ENCODE peak calls at places on chromosomes 4 and X, in seven cellular contexts. One of them, this sample, is unnamed.

GRCh38 chrX:110745288-110745687 is 50.3 kb downstream of the CHRDL1 start:
- DNase-seq in Peyer's patch: no peak
- DNase-seq in uterus: no peak
- DNase-seq in bronchial epithelial cell: no peak
- DNase-seq in RWPE2: no peak
- DNase-seq in heart right ventricle: no peak
- DNase-seq in endothelial cell of umbilical vein: no peak
- DNase-seq in this sample: no peak

GRCh38 chr4:165201806-165202205 is 5.6 kb upstream of the KLHL2 start:
- DNase-seq in uterus: no peak
- DNase-seq in heart right ventricle: no peak
- DNase-seq in Peyer's patch: no peak
- DNase-seq in bronchial epithelial cell: no peak
- DNase-seq in RWPE2: no peak
- DNase-seq in endothelial cell of umbilical vein: no peak
- DNase-seq in this sample: no peak

GRCh38 chrX:74550295-74550802 is 64.1 kb downstream of the RLIM start:
- DNase-seq in Peyer's patch: peak; percentile 86
- DNase-seq in RWPE2: peak; percentile 57
- DNase-seq in uterus: peak; percentile 83
- DNase-seq in endothelial cell of umbilical vein: peak; percentile 77
- DNase-seq in heart right ventricle: peak; percentile 84
- DNase-seq in bronchial epithelial cell: peak; percentile 44
- DNase-seq in this sample: peak; percentile 38

GRCh38 chr4:54065282-54066087 is 1.1 kb upstream of the CHIC2 start:
- DNase-seq in RWPE2: no peak
- DNase-seq in Peyer's patch: no peak
- DNase-seq in endothelial cell of umbilical vein: peak; percentile 85
- DNase-seq in heart right ventricle: no peak
- DNase-seq in uterus: no peak
- DNase-seq in bronchial epithelial cell: peak; percentile 26
- DNase-seq in this sample: no peak

GRCh38 chr4:183411291-183411861 is 33.1 kb upstream of the CDKN2AIP start:
- DNase-seq in heart right ventricle: no peak
- DNase-seq in Peyer's patch: no peak
- DNase-seq in bronchial epithelial cell: peak; percentile 74
- DNase-seq in uterus: no peak
- DNase-seq in RWPE2: no peak
- DNase-seq in endothelial cell of umbilical vein: no peak
- DNase-seq in this sample: no peak

GRCh38 chr4:83821493-83821892 is 285.6 kb downstream of the GPAT3 start:
- DNase-seq in heart right ventricle: no peak
- DNase-seq in Peyer's patch: no peak
- DNase-seq in uterus: no peak
- DNase-seq in RWPE2: no peak
- DNase-seq in bronchial epithelial cell: no peak
- DNase-seq in endothelial cell of umbilical vein: no peak
- DNase-seq in this sample: no peak

GRCh38 chr4:125072269-125072668 is 242.5 kb upstream of the FAT4 start:
- DNase-seq in Peyer's patch: no peak
- DNase-seq in RWPE2: no peak
- DNase-seq in uterus: no peak
- DNase-seq in heart right ventricle: no peak
- DNase-seq in endothelial cell of umbilical vein: no peak
- DNase-seq in bronchial epithelial cell: peak; percentile 62
- DNase-seq in this sample: no peak

GRCh38 chr4:101864660-101865059 is 74.1 kb downstream of the BANK1 start:
- DNase-seq in uterus: no peak
- DNase-seq in heart right ventricle: no peak
- DNase-seq in bronchial epithelial cell: peak; percentile 37
- DNase-seq in endothelial cell of umbilical vein: no peak
- DNase-seq in Peyer's patch: no peak
- DNase-seq in RWPE2: no peak
- DNase-seq in this sample: no peak

GRCh38 chrX:3204606-3205005 is 141.8 kb downstream of the MXRA5 start:
- DNase-seq in RWPE2: no peak
- DNase-seq in heart right ventricle: no peak
- DNase-seq in bronchial epithelial cell: no peak
- DNase-seq in Peyer's patch: no peak
- DNase-seq in uterus: peak; percentile 27
- DNase-seq in endothelial cell of umbilical vein: no peak
- DNase-seq in this sample: peak; percentile 9

GRCh38 chr4:134677209-134677814 is 475.7 kb upstream of the PABPC4L start:
- DNase-seq in uterus: no peak
- DNase-seq in bronchial epithelial cell: no peak
- DNase-seq in endothelial cell of umbilical vein: no peak
- DNase-seq in Peyer's patch: no peak
- DNase-seq in heart right ventricle: no peak
- DNase-seq in RWPE2: no peak
- DNase-seq in this sample: no peak

GRCh38 chrX:153968754-153969124 is 2.9 kb downstream of the HCFC1 start:
- DNase-seq in uterus: no peak
- DNase-seq in heart right ventricle: no peak
- DNase-seq in endothelial cell of umbilical vein: no peak
- DNase-seq in Peyer's patch: no peak
- DNase-seq in RWPE2: no peak
- DNase-seq in bronchial epithelial cell: no peak
- DNase-seq in this sample: peak; percentile 73

GRCh38 chrX:150870059-150870458 is 28.4 kb downstream of the CD99L2 start:
- DNase-seq in Peyer's patch: no peak
- DNase-seq in uterus: no peak
- DNase-seq in endothelial cell of umbilical vein: no peak
- DNase-seq in RWPE2: no peak
- DNase-seq in heart right ventricle: no peak
- DNase-seq in bronchial epithelial cell: no peak
- DNase-seq in this sample: peak; percentile 40

GRCh38 chr4:175127314-175127713 is 209.2 kb downstream of the ADAM29 start:
- DNase-seq in bronchial epithelial cell: peak; percentile 89
- DNase-seq in Peyer's patch: no peak
- DNase-seq in uterus: no peak
- DNase-seq in endothelial cell of umbilical vein: no peak
- DNase-seq in heart right ventricle: no peak
- DNase-seq in RWPE2: no peak
- DNase-seq in this sample: no peak

GRCh38 chr4:83569429-83569828 is 33.5 kb downstream of the GPAT3 start:
- DNase-seq in uterus: no peak
- DNase-seq in bronchial epithelial cell: no peak
- DNase-seq in RWPE2: no peak
- DNase-seq in endothelial cell of umbilical vein: no peak
- DNase-seq in Peyer's patch: no peak
- DNase-seq in heart right ventricle: no peak
- DNase-seq in this sample: peak; percentile 43

GRCh38 chr4:87497141-87497540 is 32.0 kb downstream of the SPARCL1 start:
- DNase-seq in Peyer's patch: no peak
- DNase-seq in uterus: no peak
- DNase-seq in RWPE2: no peak
- DNase-seq in heart right ventricle: no peak
- DNase-seq in endothelial cell of umbilical vein: no peak
- DNase-seq in bronchial epithelial cell: no peak
- DNase-seq in this sample: no peak
- TF ChIP-seq CTCF in Peyer's patch: peak; percentile 3
- TF ChIP-seq CTCF in uterus: no peak
- TF ChIP-seq CTCF in RWPE2: peak; percentile 29
- TF ChIP-seq CTCF in heart right ventricle: peak; percentile 19
- TF ChIP-seq CTCF in endothelial cell of umbilical vein: peak; percentile 25
- TF ChIP-seq CTCF in bronchial epithelial cell: peak; percentile 38
- TF ChIP-seq CTCF in this sample: no peak

GRCh38 chr4:8221985-8222384 is 22.9 kb downstream of the SH3TC1 start:
- DNase-seq in RWPE2: no peak
- DNase-seq in Peyer's patch: no peak
- DNase-seq in bronchial epithelial cell: no peak
- DNase-seq in heart right ventricle: no peak
- DNase-seq in endothelial cell of umbilical vein: no peak
- DNase-seq in uterus: no peak
- DNase-seq in this sample: no peak
- H3K36me3 ChIP-seq in RWPE2: peaks cover 100% of the 10 kb centered on the region
- H3K36me3 ChIP-seq in Peyer's patch: no peaks in the 10 kb centered on the region
- H3K36me3 ChIP-seq in bronchial epithelial cell: peaks cover 54% of the 10 kb centered on the region
- H3K36me3 ChIP-seq in heart right ventricle: peaks cover 35% of the 10 kb centered on the region
- H3K36me3 ChIP-seq in endothelial cell of umbilical vein: peaks cover 83% of the 10 kb centered on the region
- H3K36me3 ChIP-seq in uterus: no peaks in the 10 kb centered on the region
- H3K36me3 ChIP-seq in this sample: no peaks in the 10 kb centered on the region

GRCh38 chrX:24846551-24847170 is 152.9 kb downstream of the POLA1 start:
- DNase-seq in Peyer's patch: no peak
- DNase-seq in uterus: peak; percentile 20
- DNase-seq in heart right ventricle: no peak
- DNase-seq in bronchial epithelial cell: no peak
- DNase-seq in RWPE2: no peak
- DNase-seq in endothelial cell of umbilical vein: no peak
- DNase-seq in this sample: no peak
- H3K4me3 ChIP-seq in Peyer's patch: no peak overlapping the region
- H3K4me3 ChIP-seq in uterus: no peak overlapping the region
- H3K4me3 ChIP-seq in heart right ventricle: no peak overlapping the region
- H3K4me3 ChIP-seq in bronchial epithelial cell: no peak overlapping the region
- H3K4me3 ChIP-seq in RWPE2: no peak overlapping the region
- H3K4me3 ChIP-seq in endothelial cell of umbilical vein: no peak overlapping the region
- H3K4me3 ChIP-seq in this sample: no peak overlapping the region

GRCh38 chrX:138034136-138034535 is 468.2 kb downstream of the ZIC3 start:
- DNase-seq in Peyer's patch: no peak
- DNase-seq in endothelial cell of umbilical vein: no peak
- DNase-seq in heart right ventricle: no peak
- DNase-seq in uterus: no peak
- DNase-seq in bronchial epithelial cell: no peak
- DNase-seq in RWPE2: no peak
- DNase-seq in this sample: no peak
- TF ChIP-seq CTCF in Peyer's patch: no peak
- TF ChIP-seq CTCF in endothelial cell of umbilical vein: no peak
- TF ChIP-seq CTCF in heart right ventricle: peak; percentile 5
- TF ChIP-seq CTCF in uterus: no peak
- TF ChIP-seq CTCF in bronchial epithelial cell: no peak
- TF ChIP-seq CTCF in RWPE2: peak; percentile 10
- TF ChIP-seq CTCF in this sample: no peak

GRCh38 chrX:47571215-47571614 is 10.2 kb downstream of the ARAF start:
- DNase-seq in uterus: no peak
- DNase-seq in RWPE2: no peak
- DNase-seq in bronchial epithelial cell: no peak
- DNase-seq in heart right ventricle: no peak
- DNase-seq in Peyer's patch: no peak
- DNase-seq in endothelial cell of umbilical vein: no peak
- DNase-seq in this sample: no peak
- H3K36me3 ChIP-seq in uterus: no peaks in the 10 kb centered on the region
- H3K36me3 ChIP-seq in RWPE2: peaks cover 39% of the 10 kb centered on the region
- H3K36me3 ChIP-seq in bronchial epithelial cell: peaks cover 11% of the 10 kb centered on the region
- H3K36me3 ChIP-seq in heart right ventricle: peaks cover 59% of the 10 kb centered on the region
- H3K36me3 ChIP-seq in Peyer's patch: no peaks in the 10 kb centered on the region
- H3K36me3 ChIP-seq in endothelial cell of umbilical vein: peaks cover 6% of the 10 kb centered on the region
- H3K36me3 ChIP-seq in this sample: peaks cover 46% of the 10 kb centered on the region

GRCh38 chr4:119932277-119932676 is 134.4 kb downstream of the MAD2L1 start:
- DNase-seq in Peyer's patch: no peak
- DNase-seq in heart right ventricle: no peak
- DNase-seq in bronchial epithelial cell: no peak
- DNase-seq in RWPE2: no peak
- DNase-seq in uterus: no peak
- DNase-seq in endothelial cell of umbilical vein: no peak
- DNase-seq in this sample: no peak
- H3K4me3 ChIP-seq in Peyer's patch: no peak overlapping the region
- H3K4me3 ChIP-seq in heart right ventricle: no peak overlapping the region
- H3K4me3 ChIP-seq in bronchial epithelial cell: no peak overlapping the region
- H3K4me3 ChIP-seq in RWPE2: no peak overlapping the region
- H3K4me3 ChIP-seq in uterus: no peak overlapping the region
- H3K4me3 ChIP-seq in endothelial cell of umbilical vein: no peak overlapping the region
- H3K4me3 ChIP-seq in this sample: no peak overlapping the region